ENCODE peak calls at places on chromosomes 11 and 22, in seven cellular contexts. One of them, this sample, is unnamed.

GRCh38 chr11:50187220-50187619 is 154.5 kb downstream of the OR4C45 start:
- DNase-seq in IMR-90: no peak
- DNase-seq in mammary epithelial cell: no peak
- DNase-seq in memory B cell: no peak
- DNase-seq in GM12892: no peak
- DNase-seq in RPMI8226: no peak
- DNase-seq in fibroblast of villous mesenchyme: no peak
- DNase-seq in this sample: no peak

GRCh38 chr11:390175-390574 is 3.8 kb upstream of the PKP3 start:
- DNase-seq in IMR-90: no peak
- DNase-seq in mammary epithelial cell: no peak
- DNase-seq in memory B cell: no peak
- DNase-seq in GM12892: no peak
- DNase-seq in RPMI8226: peak; percentile 57
- DNase-seq in fibroblast of villous mesenchyme: no peak
- DNase-seq in this sample: no peak

GRCh38 chr22:29704528-29705285 is 15.1 kb upstream of the CABP7 start:
- DNase-seq in IMR-90: peak; percentile 76
- DNase-seq in mammary epithelial cell: no peak
- DNase-seq in memory B cell: no peak
- DNase-seq in GM12892: no peak
- DNase-seq in RPMI8226: no peak
- DNase-seq in fibroblast of villous mesenchyme: peak; percentile 40
- DNase-seq in this sample: no peak

GRCh38 chr22:37996079-37996478 is 11.7 kb upstream of the SOX10 start:
- DNase-seq in IMR-90: no peak
- DNase-seq in mammary epithelial cell: no peak
- DNase-seq in memory B cell: no peak
- DNase-seq in GM12892: no peak
- DNase-seq in RPMI8226: no peak
- DNase-seq in fibroblast of villous mesenchyme: no peak
- DNase-seq in this sample: peak; percentile 11

GRCh38 chr11:46271875-46272815 is 5.3 kb upstream of the CREB3L1 start:
- DNase-seq in IMR-90: no peak
- DNase-seq in mammary epithelial cell: no peak
- DNase-seq in memory B cell: no peak
- DNase-seq in GM12892: no peak
- DNase-seq in RPMI8226: no peak
- DNase-seq in fibroblast of villous mesenchyme: no peak
- DNase-seq in this sample: no peak

GRCh38 chr11:61124574-61125309 is 22.5 kb downstream of the CD5 start:
- DNase-seq in IMR-90: no peak
- DNase-seq in mammary epithelial cell: no peak
- DNase-seq in memory B cell: no peak
- DNase-seq in GM12892: no peak
- DNase-seq in RPMI8226: no peak
- DNase-seq in fibroblast of villous mesenchyme: no peak
- DNase-seq in this sample: no peak

GRCh38 chr22:42797021-42797420 is 60.1 kb downstream of the ARFGAP3 start:
- DNase-seq in IMR-90: peak; percentile 27
- DNase-seq in mammary epithelial cell: no peak
- DNase-seq in memory B cell: no peak
- DNase-seq in GM12892: no peak
- DNase-seq in RPMI8226: no peak
- DNase-seq in fibroblast of villous mesenchyme: peak; percentile 54
- DNase-seq in this sample: peak; percentile 55

GRCh38 chr22:29726512-29727247 is 6.9 kb downstream of the CABP7 start:
- DNase-seq in IMR-90: no peak
- DNase-seq in mammary epithelial cell: no peak
- DNase-seq in memory B cell: no peak
- DNase-seq in GM12892: no peak
- DNase-seq in RPMI8226: no peak
- DNase-seq in fibroblast of villous mesenchyme: no peak
- DNase-seq in this sample: no peak

GRCh38 chr22:48743601-48744282 is 1083.9 kb downstream of the BRD1 start:
- DNase-seq in IMR-90: no peak
- DNase-seq in mammary epithelial cell: no peak
- DNase-seq in memory B cell: no peak
- DNase-seq in GM12892: no peak
- DNase-seq in RPMI8226: peak; percentile 23
- DNase-seq in fibroblast of villous mesenchyme: no peak
- DNase-seq in this sample: no peak

GRCh38 chr11:34331329-34331728 is 26.5 kb downstream of the ABTB2 start:
- DNase-seq in IMR-90: peak; percentile 60
- DNase-seq in mammary epithelial cell: peak; percentile 62
- DNase-seq in memory B cell: no peak
- DNase-seq in GM12892: no peak
- DNase-seq in RPMI8226: no peak
- DNase-seq in fibroblast of villous mesenchyme: no peak
- DNase-seq in this sample: no peak

GRCh38 chr11:1693327-1694063 is 3.5 kb upstream of the KRTAP5-6 start:
- DNase-seq in IMR-90: peak; percentile 55
- DNase-seq in mammary epithelial cell: peak; percentile 47
- DNase-seq in memory B cell: peak; percentile 88
- DNase-seq in GM12892: peak; percentile 78
- DNase-seq in RPMI8226: peak; percentile 62
- DNase-seq in fibroblast of villous mesenchyme: peak; percentile 65
- DNase-seq in this sample: no peak

GRCh38 chr11:92765965-92766371 is 203.5 kb upstream of the MTNR1B start:
- DNase-seq in IMR-90: peak; percentile 2
- DNase-seq in mammary epithelial cell: no peak
- DNase-seq in memory B cell: no peak
- DNase-seq in GM12892: no peak
- DNase-seq in RPMI8226: peak; percentile 24
- DNase-seq in fibroblast of villous mesenchyme: peak; percentile 2
- DNase-seq in this sample: no peak

GRCh38 chr11:61095022-61095421 is 7.3 kb upstream of the CD5 start:
- DNase-seq in IMR-90: no peak
- DNase-seq in mammary epithelial cell: no peak
- DNase-seq in memory B cell: no peak
- DNase-seq in GM12892: no peak
- DNase-seq in RPMI8226: peak; percentile 57
- DNase-seq in fibroblast of villous mesenchyme: no peak
- DNase-seq in this sample: no peak

GRCh38 chr22:50584106-50585096 is 1.8 kb upstream of the CHKB start:
- DNase-seq in IMR-90: no peak
- DNase-seq in mammary epithelial cell: no peak
- DNase-seq in memory B cell: no peak
- DNase-seq in GM12892: no peak
- DNase-seq in RPMI8226: no peak
- DNase-seq in fibroblast of villous mesenchyme: no peak
- DNase-seq in this sample: no peak

GRCh38 chr11:110434952-110435779 is 5.4 kb downstream of the FDX1 start:
- DNase-seq in IMR-90: no peak
- DNase-seq in mammary epithelial cell: peak; percentile 22
- DNase-seq in memory B cell: no peak
- DNase-seq in GM12892: no peak
- DNase-seq in RPMI8226: peak; percentile 64
- DNase-seq in fibroblast of villous mesenchyme: no peak
- DNase-seq in this sample: no peak

GRCh38 chr11:118524757-118525465 is 2.4 kb upstream of the TTC36 start:
- DNase-seq in IMR-90: no peak
- DNase-seq in mammary epithelial cell: no peak
- DNase-seq in memory B cell: no peak
- DNase-seq in GM12892: no peak
- DNase-seq in RPMI8226: no peak
- DNase-seq in fibroblast of villous mesenchyme: no peak
- DNase-seq in this sample: peak; percentile 100

GRCh38 chr11:6298605-6299004 is 21.7 kb downstream of the CAVIN3 start:
- DNase-seq in IMR-90: no peak
- DNase-seq in mammary epithelial cell: peak; percentile 28
- DNase-seq in memory B cell: no peak
- DNase-seq in GM12892: no peak
- DNase-seq in RPMI8226: peak; percentile 47
- DNase-seq in fibroblast of villous mesenchyme: peak; percentile 52
- DNase-seq in this sample: no peak

GRCh38 chr11:73246303-73246702 is 25.8 kb upstream of the P2RY6 start:
- DNase-seq in IMR-90: no peak
- DNase-seq in mammary epithelial cell: no peak
- DNase-seq in memory B cell: no peak
- DNase-seq in GM12892: no peak
- DNase-seq in RPMI8226: no peak
- DNase-seq in fibroblast of villous mesenchyme: no peak
- DNase-seq in this sample: no peak